ENCODE peak calls at places on chromosomes 7 and 10, in ten cellular contexts. M is upper lobe of right lung, F is RWPE2, C is IMR-90, V is MM.1S, N is small intestine, U is astrocyte, S is cardiac muscle cell, P is ascending aorta, D is mesenchymal stem cell. H is an unnamed sample. For H3K36me3 and H3K9me3, the result is how much of the 10 kb centered on the place peaks cover.

GRCh38 chr7:156932006-156932405 is 17.5 kb upstream of the NOM1 start:
- DNase-seq in M (no peak), F (no peak), C (no peak), V (no peak), N (no peak), U (no peak), S (peak), P (no peak), D (no peak), H (no peak)

GRCh38 chr10:94129393-94130130 is 135.8 kb downstream of the PLCE1 start:
- DNase-seq in M (no peak), F (no peak), C (peak), V (no peak), N (no peak), U (peak), S (peak), P (peak), D (peak), H (no peak)

GRCh38 chr7:20275637-20276036 is 55.1 kb upstream of the ITGB8 start:
- DNase-seq in M (no peak), F (no peak), C (peak), V (no peak), N (no peak), U (no peak), S (no peak), P (no peak), D (no peak), H (no peak)

GRCh38 chr7:137325927-137326326 is 17.6 kb downstream of the PTN start:
- DNase-seq in M (no peak), F (no peak), C (no peak), V (no peak), N (no peak), U (no peak), S (no peak), P (no peak), D (no peak), H (no peak)

GRCh38 chr10:34369120-34369519 is 446.0 kb downstream of the PARD3 start:
- DNase-seq in M (no peak), F (no peak), C (no peak), V (no peak), N (no peak), U (no peak), S (no peak), P (no peak), D (no peak), H (no peak)

GRCh38 chr10:15585303-15585715 is 134.4 kb downstream of the ITGA8 start:
- DNase-seq in M (peak), F (no peak), C (peak), V (peak), N (peak), U (no peak), S (peak), P (peak), D (peak), H (peak)

GRCh38 chr10:28171468-28172235 is 131.2 kb downstream of the MPP7 start:
- DNase-seq in M (no peak), F (no peak), C (peak), V (no peak), N (no peak), U (no peak), S (peak), P (no peak), D (no peak), H (no peak)

GRCh38 chr10:86230538-86231180 is 135.9 kb downstream of the GRID1 start:
- DNase-seq in M (no peak), F (no peak), C (no peak), V (no peak), N (no peak), U (no peak), S (no peak), P (no peak), D (no peak), H (peak)

GRCh38 chr7:4798706-4799235 is 23.3 kb downstream of the AP5Z1 start:
- DNase-seq in M (no peak), F (no peak), C (no peak), V (no peak), N (no peak), U (no peak), S (no peak), P (no peak), D (no peak), H (no peak)

GRCh38 chr10:125283191-125283590 is 122.8 kb upstream of the CTBP2 start:
- DNase-seq in M (no peak), F (no peak), C (no peak), V (no peak), N (peak), U (no peak), S (no peak), P (no peak), D (no peak), H (no peak)

GRCh38 chr7:4436361-4436899 is 245.7 kb upstream of the FOXK1 start:
- DNase-seq in M (no peak), F (no peak), C (no peak), V (no peak), N (peak), U (no peak), S (no peak), P (no peak), D (no peak), H (no peak)

GRCh38 chr10:86389441-86390193 is 23.0 kb upstream of the GRID1 start:
- DNase-seq in M (peak), F (no peak), C (peak), V (peak), N (peak), U (no peak), S (peak), P (no peak), D (peak), H (peak)

GRCh38 chr10:102115775-102116174 is 4.4 kb downstream of the LDB1 start:
- DNase-seq in M (no peak), F (no peak), C (peak), V (no peak), N (no peak), U (no peak), S (peak), P (no peak), D (peak), H (no peak)

GRCh38 chr10:103575416-103576075 is 82.0 kb downstream of the NEURL1 start:
- DNase-seq in M (no peak), F (no peak), C (no peak), V (no peak), N (no peak), U (no peak), S (no peak), P (no peak), D (no peak), H (no peak)

GRCh38 chr7:116393654-116394053 is 105.9 kb upstream of the CAV2 start:
- DNase-seq in M (no peak), F (no peak), C (peak), V (no peak), N (no peak), U (peak), S (peak), P (no peak), D (peak), H (no peak)

GRCh38 chr10:44864042-44864436 is 47.1 kb upstream of the TMEM72 start:
- DNase-seq in M (peak), F (no peak), C (no peak), V (no peak), N (peak), U (no peak), S (peak), P (peak), D (peak), H (no peak)

GRCh38 chr10:34613491-34613890 is 201.6 kb downstream of the PARD3 start:
- DNase-seq in M (no peak), F (no peak), C (no peak), V (no peak), N (no peak), U (no peak), S (no peak), P (no peak), D (no peak), H (no peak)

GRCh38 chr10:3763852-3764625 is 21.0 kb downstream of the KLF6 start:
- DNase-seq in M (no peak), F (no peak), C (peak), V (no peak), N (no peak), U (peak), S (peak), P (peak), D (no peak), H (no peak)

GRCh38 chr7:129438839-129439640 is 4.8 kb downstream of the STRIP2 start:
- DNase-seq in M (no peak), F (no peak), C (peak), V (no peak), N (peak), U (peak), S (peak), P (no peak), D (peak), H (no peak)

GRCh38 chr10:93383562-93383981 is 98.6 kb downstream of the MYOF start:
- DNase-seq in M (no peak), F (no peak), C (peak), V (no peak), N (no peak), U (peak), S (peak), P (peak), D (peak), H (no peak)

GRCh38 chr7:39949980-39950472 is at the start of gene CDK13:
- DNase-seq in M (peak), F (peak), C (peak), V (peak), N (peak), U (peak), S (peak), P (peak), D (peak), H (peak)

GRCh38 chr10:89163265-89163995 is 43.7 kb downstream of the CH25H start:
- DNase-seq in M (no peak), F (no peak), C (no peak), V (peak), N (peak), U (no peak), S (peak), P (peak), D (no peak), H (peak)

GRCh38 chr10:47413531-47414226 is 29.6 kb upstream of the ZNF488 start:
- DNase-seq in M (no peak), F (peak), C (no peak), V (no peak), N (no peak), U (no peak), S (no peak), P (no peak), D (no peak), H (peak)

GRCh38 chr10:123841115-123841514 is 50.5 kb downstream of the CPXM2 start:
- DNase-seq in M (no peak), F (no peak), C (no peak), V (no peak), N (no peak), U (no peak), S (no peak), P (no peak), D (no peak), H (no peak)

GRCh38 chr7:19213746-19214145 is 68.5 kb upstream of the FERD3L start:
- DNase-seq in M (no peak), F (no peak), C (no peak), V (no peak), N (no peak), U (peak), S (no peak), P (no peak), D (no peak), H (no peak)

GRCh38 chr7:141866974-141867373 is 25.7 kb upstream of the PRSS37 start:
- DNase-seq in M (no peak), F (no peak), C (no peak), V (no peak), N (no peak), U (no peak), S (no peak), P (no peak), D (no peak), H (no peak)

GRCh38 chr7:50595538-50596102 is 30.4 kb upstream of the DDC start:
- DNase-seq in M (no peak), F (no peak), C (peak), V (peak), N (peak), U (peak), S (peak), P (no peak), D (peak), H (no peak)

GRCh38 chr7:102234131-102234530 is 52.5 kb upstream of the SH2B2 start:
- DNase-seq in M (no peak), F (no peak), C (no peak), V (no peak), N (no peak), U (no peak), S (no peak), P (no peak), D (no peak), H (peak)

GRCh38 chr7:69656890-69657289 is 58.6 kb downstream of the AUTS2 start:
- DNase-seq in M (no peak), F (no peak), C (no peak), V (no peak), N (no peak), U (peak), S (peak), P (no peak), D (peak), H (no peak)

GRCh38 chr7:36021917-36022550 is 131.0 kb upstream of the EEPD1 start:
- DNase-seq in M (no peak), F (no peak), C (no peak), V (no peak), N (no peak), U (no peak), S (no peak), P (no peak), D (no peak), H (no peak)

GRCh38 chr10:109405338-109405737 is 518.0 kb downstream of the XPNPEP1 start:
- DNase-seq in M (no peak), F (no peak), C (no peak), V (no peak), N (no peak), U (no peak), S (no peak), P (no peak), D (no peak), H (no peak)

GRCh38 chr7:6443372-6443941 is 4.3 kb downstream of the DAGLB start:
- DNase-seq in M (no peak), F (no peak), C (peak), V (no peak), N (no peak), U (peak), S (peak), P (no peak), D (peak), H (no peak)

GRCh38 chr10:68208424-68209042 is 23.4 kb downstream of the ATOH7 start:
- DNase-seq in M (no peak), F (peak), C (peak), V (peak), N (peak), U (peak), S (peak), P (no peak), D (peak), H (no peak)

GRCh38 chr7:134892963-134893362 is 93.3 kb upstream of the AGBL3 start:
- DNase-seq in M (no peak), F (no peak), C (no peak), V (no peak), N (no peak), U (no peak), S (no peak), P (no peak), D (no peak), H (no peak)
- H3K36me3 ChIP-seq in M (under half), F (under half), C (under half), V (under half), N (under half), U (under half), S (under half), P (under half), D (under half), H (under half)

DNA sequence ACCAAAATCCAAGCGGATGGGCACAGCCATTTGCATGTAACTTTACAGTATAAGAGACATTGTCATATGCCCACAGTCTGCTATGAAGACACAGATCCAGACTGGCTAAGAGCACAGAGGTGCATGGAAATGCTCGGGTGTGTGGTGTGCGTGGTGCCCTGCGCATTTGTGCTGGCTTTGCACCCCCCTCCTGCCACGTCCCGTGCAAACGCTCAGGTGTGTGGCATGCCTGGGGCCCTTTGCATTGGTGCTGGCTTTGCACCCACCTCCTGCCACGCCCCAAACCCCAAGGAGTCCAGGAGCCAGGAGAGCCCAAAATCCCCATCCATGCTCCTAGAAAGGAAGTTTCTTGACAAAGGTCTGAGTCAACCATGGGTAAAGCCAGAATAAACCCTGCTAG is 306.2 kb downstream of the PTPRN2 start:
- DNase-seq in M (peak), F (peak), C (no peak), V (no peak), N (no peak), U (no peak), S (no peak), P (peak), D (no peak), H (no peak)
- H3K9me3 ChIP-seq in M (under half), F (under half), C (half or more), V (under half), N (under half), U (under half), S (under half), P (under half), D (under half), H (under half)

GRCh38 chr10:95628786-95629185 is 27.7 kb downstream of the ALDH18A1 start:
- DNase-seq in M (no peak), F (no peak), C (no peak), V (no peak), N (peak), U (peak), S (no peak), P (no peak), D (no peak), H (no peak)
- H3K36me3 ChIP-seq in M (half or more), F (half or more), C (under half), V (under half), N (under half), U (half or more), S (half or more), P (half or more), D (under half), H (under half)

GRCh38 chr7:2043316-2044039 is 189.3 kb downstream of the MAD1L1 start:
- DNase-seq in M (peak), F (peak), C (no peak), V (no peak), N (no peak), U (no peak), S (no peak), P (peak), D (no peak), H (peak)

GRCh38 chr7:2044883-2045471 is 187.8 kb downstream of the MAD1L1 start:
- DNase-seq in M (peak), F (peak), C (no peak), V (no peak), N (no peak), U (no peak), S (no peak), P (peak), D (no peak), H (peak)

GRCh38 chr7:2042650-2043049 is 190.1 kb downstream of the MAD1L1 start:
- DNase-seq in M (peak), F (peak), C (no peak), V (no peak), N (no peak), U (no peak), S (no peak), P (peak), D (no peak), H (peak)

GRCh38 chr7:2045559-2046405 is 187.0 kb downstream of the MAD1L1 start:
- DNase-seq in M (peak), F (peak), C (no peak), V (no peak), N (no peak), U (no peak), S (no peak), P (peak), D (no peak), H (peak)

GRCh38 chr7:2044311-2044882 is 188.3 kb downstream of the MAD1L1 start:
- DNase-seq in M (peak), F (peak), C (no peak), V (no peak), N (no peak), U (no peak), S (no peak), P (peak), D (no peak), H (peak)
- H3K9me3 ChIP-seq in M (under half), F (under half), C (under half), V (under half), N (under half), U (under half), S (under half), P (under half), D (under half), H (under half)

DNA sequence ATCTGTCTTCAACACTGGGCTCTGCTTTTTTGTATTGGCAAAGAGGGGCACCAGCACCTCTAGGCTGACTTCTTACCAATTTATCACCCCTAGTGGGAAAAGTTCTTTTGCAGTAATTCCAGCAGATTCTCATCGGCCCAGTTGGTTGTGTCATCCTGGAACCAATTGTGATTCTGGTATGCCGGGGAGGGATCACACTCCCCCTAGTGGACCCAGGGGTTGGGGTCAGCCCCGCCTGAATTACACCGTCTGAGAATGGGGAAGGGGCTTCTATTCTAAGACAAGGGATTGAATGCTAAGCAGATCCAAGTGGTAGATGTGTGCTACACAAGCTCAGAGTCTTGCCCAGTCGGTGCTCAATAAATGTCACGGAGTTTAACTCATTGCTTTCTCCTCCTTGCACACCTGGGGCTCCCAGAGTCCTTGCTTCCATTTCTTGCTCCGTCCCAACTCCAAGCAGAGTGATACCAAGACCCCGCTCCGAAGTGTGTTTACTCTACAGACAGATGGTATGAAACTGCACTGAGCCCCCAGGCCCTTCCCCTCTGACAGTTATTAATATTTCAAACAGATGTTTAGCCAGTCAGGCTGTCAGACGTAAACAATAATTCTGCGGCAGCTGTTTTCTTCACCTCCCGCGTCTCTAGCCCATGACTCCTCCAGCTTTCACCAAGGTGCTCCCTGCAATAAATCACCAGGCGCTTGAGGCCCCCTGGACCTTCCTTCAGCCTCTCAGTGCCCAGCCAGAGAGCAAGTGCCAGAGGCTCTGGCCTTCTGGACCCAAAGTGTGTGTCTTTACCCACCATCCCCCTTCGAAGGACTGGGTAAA is 71.8 kb downstream of the C10orf105 start:
- DNase-seq in M (no peak), F (no peak), C (no peak), V (no peak), N (no peak), U (no peak), S (no peak), P (no peak), D (no peak), H (no peak)
- H3K36me3 ChIP-seq in M (under half), F (under half), C (under half), V (under half), N (under half), U (under half), S (under half), P (under half), D (under half), H (under half)

GRCh38 chr7:65276822-65277221 is 96.8 kb upstream of the ZNF92 start:
- DNase-seq in M (no peak), F (no peak), C (no peak), V (no peak), N (no peak), U (no peak), S (no peak), P (no peak), D (no peak), H (no peak)
- H3K9me3 ChIP-seq in M (under half), F (under half), C (under half), V (under half), N (under half), U (under half), S (under half), P (under half), D (under half), H (under half)